ENCODE peak calls at places on chromosomes 11 and 22, in ten cellular contexts. M is HepG2; T is HCT116; P is stomach; U is B cell; J is stimulated activated CD4-positive, alpha-beta T cell treated with anti-CD3 and anti-CD28 coated beads, Interleukin-2, amount 100 ng/mL, for 24 hours; C is endothelial cell; V is fibroblast of the aortic adventitia; X is Right ventricle myocardium inferior; N is NCI-H1436 treated with DMSO at 0.1 percent for 48 hours. K is an unnamed sample.

GRCh38 chr11:112874959-112875358 is 86.3 kb upstream of the NCAM1 start:
- DNase-seq in T (no peak), P (no peak), C (no peak), X (no peak), U (no peak), V (no peak), N (no peak), J (no peak), M (no peak), K (no peak)

GRCh38 chr22:27278986-27279385 is 522.6 kb downstream of the MN1 start:
- DNase-seq in C (no peak), U (no peak), T (no peak), V (peak; percentile 27), X (no peak), N (no peak), J (no peak), P (no peak), M (no peak), K (no peak)

GRCh38 chr11:111388842-111389241 is 9.8 kb upstream of the POU2AF1 start:
- DNase-seq in P (no peak), X (no peak), J (no peak), U (no peak), M (no peak), N (no peak), T (no peak), C (no peak), V (no peak), K (no peak)

GRCh38 chr22:36324414-36324813 is 63.4 kb downstream of the MYH9 start:
- DNase-seq in J (no peak), X (no peak), V (peak; percentile 43), T (no peak), P (no peak), U (no peak), C (no peak), N (no peak), M (no peak), K (no peak)

GRCh38 chr11:57413681-57414080 is 13.2 kb downstream of the SLC43A3 start:
- DNase-seq in V (no peak), X (no peak), M (no peak), U (no peak), J (no peak), P (no peak), C (no peak), N (no peak), T (no peak), K (no peak)

GRCh38 chr22:25970996-25971811 is 198.1 kb upstream of the SEZ6L start:
- DNase-seq in X (no peak), V (no peak), J (no peak), M (no peak), P (no peak), C (no peak), N (no peak), U (no peak), T (no peak), K (no peak)

GRCh38 chr22:37274380-37274862 is 7.9 kb upstream of the CYTH4 start:
- DNase-seq in T (no peak), U (no peak), M (no peak), X (peak; percentile 89), J (no peak), V (no peak), N (no peak), P (peak; percentile 31), C (no peak), K (peak; percentile 11)

GRCh38 chr11:70064726-70065317 is 13.3 kb upstream of the ANO1 start:
- DNase-seq in N (no peak), C (no peak), X (no peak), M (no peak), J (no peak), V (no peak), T (no peak), P (no peak), U (no peak), K (peak; percentile 72)

GRCh38 chr22:50308597-50308935 is 1.1 kb upstream of the PLXNB2 start:
- DNase-seq in V (peak; percentile 48), P (no peak), M (peak; percentile 59), N (no peak), C (peak; percentile 48), U (no peak), J (no peak), T (no peak), X (peak; percentile 92), K (peak; percentile 51)

GRCh38 chr11:35615911-35616900 is 2.1 kb upstream of the FJX1 start:
- DNase-seq in T (no peak), N (no peak), M (peak; percentile 27), V (peak; percentile 81), U (peak; percentile 67), J (no peak), P (no peak), C (no peak), X (no peak), K (no peak)

GRCh38 chr11:32884770-32885384 is 7.7 kb upstream of the QSER1 start:
- DNase-seq in T (no peak), X (no peak), V (peak; percentile 23), M (no peak), P (no peak), C (no peak), N (no peak), U (no peak), J (no peak), K (no peak)

GRCh38 chr11:131691558-131692041 is 321.2 kb downstream of the NTM start:
- DNase-seq in P (no peak), U (no peak), X (peak; percentile 71), J (peak; percentile 46), M (no peak), N (no peak), V (peak; percentile 22), C (peak; percentile 83), T (no peak), K (peak; percentile 17)

GRCh38 chr22:18996376-18996900 is 60.3 kb upstream of the PRODH start:
- DNase-seq in X (no peak), N (no peak), J (no peak), M (no peak), C (no peak), P (no peak), V (no peak), U (no peak), T (no peak), K (no peak)

GRCh38 chr11:75565221-75565814 is 3.3 kb downstream of the SERPINH1 start:
- DNase-seq in T (no peak), J (no peak), N (no peak), C (no peak), V (peak; percentile 73), M (peak; percentile 57), U (no peak), X (peak; percentile 68), P (no peak), K (no peak)

GRCh38 chr11:35260342-35260985 is 121.5 kb downstream of the CD44 start:
- DNase-seq in T (no peak), U (no peak), J (no peak), V (peak; percentile 81), C (no peak), P (no peak), M (no peak), N (no peak), X (no peak), K (no peak)

GRCh38 chr11:23555085-23555484 is 694.8 kb upstream of the CCDC179 start:
- DNase-seq in V (peak; percentile 11), M (no peak), T (no peak), C (no peak), J (no peak), U (no peak), N (no peak), P (no peak), X (no peak), K (no peak)

GRCh38 chr11:4546876-4547275 is 1.9 kb downstream of the OR52M1 start:
- DNase-seq in J (no peak), X (no peak), V (no peak), P (no peak), C (no peak), U (no peak), N (no peak), M (no peak), T (no peak), K (no peak)

GRCh38 chr11:112176077-112176476 is 765 bp downstream of the BCO2 start:
- DNase-seq in N (no peak), V (no peak), U (no peak), T (no peak), M (no peak), J (no peak), P (no peak), C (no peak), X (no peak), K (no peak)

GRCh38 chr11:67496113-67496512 is 9.1 kb downstream of the PITPNM1 start:
- DNase-seq in U (no peak), C (no peak), X (no peak), V (no peak), P (no peak), T (no peak), M (no peak), J (no peak), N (no peak), K (no peak)

GRCh38 chr22:38176170-38176741 is 5.4 kb downstream of the PLA2G6 start:
- DNase-seq in J (no peak), M (no peak), C (peak; percentile 68), U (no peak), V (peak; percentile 82), X (peak; percentile 86), N (no peak), T (no peak), P (peak; percentile 79), K (peak; percentile 74)

GRCh38 chr22:30267382-30268302 is 991 bp upstream of the OSM start:
- DNase-seq in M (no peak), X (peak; percentile 76), N (no peak), C (no peak), U (peak; percentile 78), T (no peak), V (no peak), P (no peak), J (peak; percentile 61), K (no peak)

GRCh38 chr22:19120829-19121630 is 1.2 kb downstream of the DGCR2 start:
- DNase-seq in N (no peak), P (peak; percentile 66), X (no peak), M (peak; percentile 63), C (no peak), V (peak; percentile 32), T (peak; percentile 27), J (peak; percentile 49), U (no peak), K (peak; percentile 77)

GRCh38 chr11:25065711-25066110 is 568.9 kb downstream of the LUZP2 start:
- DNase-seq in U (no peak), X (no peak), T (no peak), N (no peak), J (no peak), M (no peak), C (no peak), P (no peak), V (peak; percentile 88), K (no peak)

GRCh38 chr22:23222033-23222840 is 41.9 kb downstream of the BCR start:
- DNase-seq in X (no peak), U (no peak), P (no peak), N (no peak), T (no peak), M (no peak), C (no peak), J (no peak), V (no peak), K (no peak)

GRCh38 chr11:71301858-71302533 is 49.6 kb upstream of the SHANK2 start:
- DNase-seq in X (no peak), T (no peak), N (no peak), J (no peak), C (no peak), P (peak; percentile 17), U (no peak), V (no peak), M (no peak), K (no peak)

GRCh38 chr11:104148696-104149095 is 15.3 kb downstream of the PDGFD start:
- DNase-seq in M (no peak), T (no peak), P (no peak), V (no peak), C (no peak), X (no peak), J (no peak), U (no peak), N (no peak), K (no peak)

GRCh38 chr11:2831826-2832717 is 53.5 kb downstream of the CDKN1C start:
- DNase-seq in V (no peak), T (no peak), X (peak; percentile 39), M (no peak), U (no peak), P (no peak), C (no peak), N (no peak), J (no peak), K (no peak)

GRCh38 chr11:8732748-8733241 is 50.2 kb downstream of the RPL27A start:
- DNase-seq in T (no peak), C (no peak), X (peak; percentile 81), V (peak; percentile 89), U (no peak), P (peak; percentile 40), N (no peak), M (no peak), J (no peak), K (peak; percentile 86)